ENCODE peak calls at places on chromosomes 7 and 10, in eight cellular contexts. H is amygdala; W is Calu3; G is GM03348; I is heart left ventricle; L is coronary artery; X is stimulated activated CD8-positive, alpha-beta memory T cell treated with anti-CD3 and anti-CD28 coated beads, Interleukin-4, amount 100 ng/mL, for 1 hour; R is bronchial epithelial cell. J is an unnamed sample.

GRCh38 chr10:80323298-80323697 is 33.3 kb downstream of the DYDC1 start:
- DNase-seq in H (no peak), W (no peak), G (no peak), I (no peak), L (no peak), X (no peak), R (no peak), J (no peak)

GRCh38 chr7:149772236-149772820 is 1.1 kb downstream of the ZNF467 start:
- DNase-seq in H (peak; percentile 64), W (no peak), G (peak; percentile 52), I (no peak), L (no peak), X (no peak), R (no peak), J (peak; percentile 16)

GRCh38 chr10:100506596-100507356 is 12.9 kb downstream of the SEC31B start:
- DNase-seq in H (no peak), W (no peak), G (peak; percentile 68), I (no peak), L (no peak), X (no peak), R (peak; percentile 85), J (no peak)

GRCh38 chr10:42769653-42770052 is 12.9 kb upstream of the BMS1 start:
- DNase-seq in H (no peak), W (peak; percentile 57), G (no peak), I (no peak), L (no peak), X (no peak), R (no peak), J (no peak)

GRCh38 chr10:43888551-43888950 is 239.9 kb upstream of the ZNF32 start:
- DNase-seq in H (no peak), W (no peak), G (peak; percentile 47), I (no peak), L (no peak), X (no peak), R (peak; percentile 1), J (no peak)

GRCh38 chr10:44473146-44473545 is 88.2 kb upstream of the CXCL12 start:
- DNase-seq in H (no peak), W (no peak), G (no peak), I (no peak), L (no peak), X (no peak), R (no peak), J (no peak)

GRCh38 chr7:95690367-95690947 is 81.9 kb upstream of the DYNC1I1 start:
- DNase-seq in H (no peak), W (peak; percentile 14), G (peak; percentile 26), I (peak; percentile 11), L (no peak), X (no peak), R (peak; percentile 48), J (no peak)

GRCh38 chr10:16995867-16996529 is 133.6 kb downstream of the CUBN start:
- DNase-seq in H (no peak), W (no peak), G (no peak), I (peak; percentile 26), L (no peak), X (no peak), R (no peak), J (no peak)

GRCh38 chr7:84800846-84801245 is 386.0 kb downstream of the SEMA3D start:
- DNase-seq in H (no peak), W (no peak), G (no peak), I (no peak), L (no peak), X (no peak), R (peak; percentile 20), J (no peak)

GRCh38 chr7:129454249-129454551 is 20.0 kb downstream of the STRIP2 start:
- DNase-seq in H (no peak), W (no peak), G (no peak), I (no peak), L (no peak), X (no peak), R (peak; percentile 83), J (no peak)

GRCh38 chr7:18019562-18019961 is 8.1 kb downstream of the PRPS1L1 start:
- DNase-seq in H (no peak), W (no peak), G (peak; percentile 64), I (no peak), L (no peak), X (no peak), R (peak; percentile 78), J (no peak)

GRCh38 chr7:141748401-141748800 is 10.2 kb downstream of the SSBP1 start:
- DNase-seq in H (no peak), W (no peak), G (no peak), I (no peak), L (no peak), X (no peak), R (no peak), J (no peak)

GRCh38 chr7:13987395-13987794 is 2.1 kb downstream of the ETV1 start:
- DNase-seq in H (no peak), W (no peak), G (no peak), I (no peak), L (no peak), X (no peak), R (peak; percentile 43), J (no peak)

GRCh38 chr10:79331709-79332108 is 15.6 kb upstream of the PPIF start:
- DNase-seq in H (no peak), W (no peak), G (peak; percentile 74), I (peak; percentile 66), L (no peak), X (peak; percentile 34), R (peak; percentile 66), J (peak; percentile 26)

GRCh38 chr10:104218751-104219150 is 13.4 kb downstream of the CFAP43 start:
- DNase-seq in H (no peak), W (no peak), G (no peak), I (no peak), L (no peak), X (no peak), R (no peak), J (no peak)

GRCh38 chr10:119715628-119716505 is 10.0 kb upstream of the INPP5F start:
- DNase-seq in H (no peak), W (no peak), G (no peak), I (no peak), L (no peak), X (no peak), R (no peak), J (no peak)

GRCh38 chr7:106625678-106626301 is 35.2 kb downstream of the CCDC71L start:
- DNase-seq in H (no peak), W (peak; percentile 47), G (no peak), I (peak; percentile 27), L (no peak), X (no peak), R (no peak), J (no peak)

GRCh38 chr10:52779541-52780390 is 7.2 kb upstream of the MBL2 start:
- DNase-seq in H (peak; percentile 26), W (peak; percentile 87), G (peak; percentile 89), I (peak; percentile 27), L (no peak), X (no peak), R (peak; percentile 41), J (no peak)

GRCh38 chr10:61760943-61761824 is 98.5 kb downstream of the CABCOCO1 start:
- DNase-seq in H (no peak), W (no peak), G (peak; percentile 44), I (no peak), L (no peak), X (no peak), R (peak; percentile 76), J (no peak)

GRCh38 chr10:120480848-120481247 is 23.8 kb downstream of the PLPP4 start:
- DNase-seq in H (no peak), W (no peak), G (no peak), I (no peak), L (no peak), X (no peak), R (no peak), J (no peak)

GRCh38 chr10:5668429-5668828 is 2.0 kb upstream of the ASB13 start:
- DNase-seq in H (no peak), W (no peak), G (no peak), I (no peak), L (no peak), X (no peak), R (peak; percentile 34), J (no peak)

GRCh38 chr10:131641231-131641630 is 259.6 kb upstream of the PPP2R2D start:
- DNase-seq in H (no peak), W (peak; percentile 79), G (no peak), I (no peak), L (no peak), X (no peak), R (no peak), J (no peak)

GRCh38 chr10:132793871-132794849 is 8.2 kb upstream of the NKX6-2 start:
- DNase-seq in H (no peak), W (no peak), G (peak; percentile 53), I (no peak), L (no peak), X (no peak), R (no peak), J (no peak)

GRCh38 chr10:79410315-79411094 is 34.9 kb downstream of the ZCCHC24 start:
- DNase-seq in H (no peak), W (no peak), G (no peak), I (no peak), L (no peak), X (no peak), R (no peak), J (no peak)

GRCh38 chr7:51082940-51083533 is 233.6 kb downstream of the COBL start:
- DNase-seq in H (no peak), W (no peak), G (no peak), I (no peak), L (no peak), X (no peak), R (no peak), J (no peak)

GRCh38 chr10:31836569-31837406 is 91.8 kb downstream of the ARHGAP12 start:
- DNase-seq in H (no peak), W (peak; percentile 33), G (peak; percentile 49), I (no peak), L (no peak), X (no peak), R (peak; percentile 28), J (no peak)

GRCh38 chr7:33671521-33672262 is 233.6 kb upstream of the BMPER start:
- DNase-seq in H (no peak), W (no peak), G (no peak), I (no peak), L (no peak), X (no peak), R (peak; percentile 40), J (no peak)

GRCh38 chr7:41148521-41148951 is 554.4 kb downstream of the INHBA start:
- DNase-seq in H (no peak), W (no peak), G (peak; percentile 73), I (no peak), L (no peak), X (no peak), R (peak; percentile 99), J (no peak)

GRCh38 chr10:1432161-1432560 is 305.2 kb downstream of the ADARB2 start:
- DNase-seq in H (no peak), W (no peak), G (no peak), I (no peak), L (no peak), X (no peak), R (no peak), J (no peak)

GRCh38 chr10:7408494-7409044 is 2.3 kb downstream of the SFMBT2 start:
- DNase-seq in H (peak; percentile 56), W (peak; percentile 54), G (peak; percentile 66), I (peak; percentile 75), L (no peak), X (no peak), R (no peak), J (peak; percentile 41)

GRCh38 chr10:78906734-78907385 is 161.9 kb upstream of the ZMIZ1 start:
- DNase-seq in H (no peak), W (no peak), G (no peak), I (no peak), L (peak; percentile 9), X (no peak), R (no peak), J (no peak)

GRCh38 chr7:128405345-128406146 is 4.2 kb downstream of the IMPDH1 start:
- DNase-seq in H (no peak), W (peak; percentile 33), G (peak; percentile 93), I (peak; percentile 58), L (no peak), X (peak; percentile 20), R (no peak), J (peak; percentile 46)

J was measured in activated gamma-delta T cell treated with Interleukin-2 at 50 U/mL for 16 hours.